ENCODE peak calls at places on chromosomes 13 and 19, in seven cellular contexts. C is HFF-Myc, I is bronchial epithelial cell, Z is A549, M is H9, J is AG09319, B is AG04449. H is an unnamed sample.

GRCh38 chr13:22126433-22127021 is 455.7 kb downstream of the FGF9 start:
- DNase-seq in C (no peak), B (no peak), Z (no peak), M (no peak), J (no peak), I (no peak), H (no peak)

GRCh38 chr13:27466513-27466912 is 16.1 kb upstream of the MTIF3 start:
- DNase-seq in C (no peak), M (no peak), B (no peak), Z (no peak), I (no peak), J (no peak), H (no peak)

GRCh38 chr13:113144255-113144629 is 14.2 kb upstream of the PROZ start:
- DNase-seq in M (no peak), B (no peak), C (no peak), J (no peak), I (no peak), Z (no peak), H (no peak)

GRCh38 chr19:2334986-2335846 is 6.7 kb downstream of the SPPL2B start:
- DNase-seq in J (no peak), M (no peak), I (no peak), B (no peak), C (no peak), Z (no peak), H (no peak)

GRCh38 chr19:5867201-5868136 is 2.9 kb downstream of the FUT5 start:
- DNase-seq in B (no peak), J (no peak), I (no peak), Z (no peak), M (no peak), C (no peak), H (no peak)

GRCh38 chr19:13640611-13641010 is 123.7 kb upstream of the MRI1 start:
- DNase-seq in M (no peak), C (no peak), J (no peak), I (no peak), B (no peak), Z (no peak), H (no peak)

GRCh38 chr13:95295026-95295425 is 6.2 kb downstream of the ABCC4 start:
- DNase-seq in B (no peak), J (no peak), M (no peak), I (no peak), C (no peak), Z (no peak), H (peak)

GRCh38 chr19:33208371-33208770 is 14.2 kb downstream of the LRP3 start:
- DNase-seq in C (no peak), I (no peak), J (no peak), Z (no peak), M (no peak), B (no peak), H (no peak)

GRCh38 chr19:5352229-5352763 is 11.7 kb upstream of the PTPRS start:
- DNase-seq in B (no peak), M (no peak), C (no peak), J (no peak), Z (no peak), I (no peak), H (no peak)

GRCh38 chr19:51800849-51801244 is 5.9 kb downstream of the FPR3 start:
- DNase-seq in J (no peak), Z (no peak), B (no peak), I (no peak), M (no peak), C (no peak), H (no peak)

GRCh38 chr19:38852231-38853044 is 2.7 kb upstream of the HNRNPL start:
- DNase-seq in M (peak), I (peak), Z (peak), B (no peak), J (no peak), C (no peak), H (peak)

GRCh38 chr13:97781891-97782305 is 171.6 kb upstream of the IPO5 start:
- DNase-seq in B (no peak), M (no peak), J (no peak), Z (no peak), I (peak), C (no peak), H (no peak)

GRCh38 chr13:37361608-37362007 is 237.0 kb downstream of the POSTN start:
- DNase-seq in B (no peak), Z (no peak), C (no peak), M (no peak), J (no peak), I (peak), H (no peak)

GRCh38 chr13:25836709-25837316 is 215.0 kb downstream of the SHISA2 start:
- DNase-seq in I (peak), B (no peak), Z (no peak), C (no peak), J (no peak), M (no peak), H (no peak)

GRCh38 chr19:21256722-21257121 is 72.5 kb downstream of the ZNF708 start:
- DNase-seq in Z (peak), M (no peak), I (peak), C (no peak), B (no peak), J (no peak), H (peak)

GRCh38 chr13:110209950-110210603 is 96.9 kb downstream of the COL4A1 start:
- DNase-seq in B (no peak), C (no peak), I (peak), Z (no peak), J (no peak), M (no peak), H (no peak)

GRCh38 chr19:33616346-33616745 is 5.4 kb upstream of the CHST8 start:
- DNase-seq in Z (no peak), J (no peak), I (no peak), B (no peak), M (no peak), C (no peak), H (no peak)

GRCh38 chr19:43467730-43468129 is 2.3 kb upstream of the LYPD3 start:
- DNase-seq in Z (no peak), J (no peak), I (peak), M (no peak), B (no peak), C (peak), H (peak)

GRCh38 chr19:2574971-2575630 is 99.2 kb downstream of the GADD45B start:
- DNase-seq in M (no peak), Z (no peak), B (no peak), I (no peak), J (no peak), C (no peak), H (no peak)

GRCh38 chr13:28654276-28654675 is 4.7 kb upstream of the POMP start:
- DNase-seq in I (no peak), J (no peak), B (no peak), Z (no peak), M (no peak), C (no peak), H (peak)

GRCh38 chr13:66138172-66138811 is 1091.8 kb downstream of the PCDH9 start:
- DNase-seq in C (no peak), Z (no peak), J (no peak), M (no peak), I (no peak), B (no peak), H (no peak)

GRCh38 chr19:12996542-12997094 is 1.3 kb downstream of the NFIX start:
- DNase-seq in M (peak), I (no peak), C (no peak), Z (no peak), J (no peak), B (no peak), H (peak)

GRCh38 chr13:99657848-99658265 is 156.6 kb downstream of the TM9SF2 start:
- DNase-seq in Z (peak), B (no peak), I (no peak), C (no peak), J (no peak), M (peak), H (peak)

GRCh38 chr19:19096641-19097627 is 33.1 kb downstream of the SLC25A42 start:
- DNase-seq in M (no peak), I (no peak), B (no peak), C (no peak), Z (no peak), J (no peak), H (no peak)

DNA sequence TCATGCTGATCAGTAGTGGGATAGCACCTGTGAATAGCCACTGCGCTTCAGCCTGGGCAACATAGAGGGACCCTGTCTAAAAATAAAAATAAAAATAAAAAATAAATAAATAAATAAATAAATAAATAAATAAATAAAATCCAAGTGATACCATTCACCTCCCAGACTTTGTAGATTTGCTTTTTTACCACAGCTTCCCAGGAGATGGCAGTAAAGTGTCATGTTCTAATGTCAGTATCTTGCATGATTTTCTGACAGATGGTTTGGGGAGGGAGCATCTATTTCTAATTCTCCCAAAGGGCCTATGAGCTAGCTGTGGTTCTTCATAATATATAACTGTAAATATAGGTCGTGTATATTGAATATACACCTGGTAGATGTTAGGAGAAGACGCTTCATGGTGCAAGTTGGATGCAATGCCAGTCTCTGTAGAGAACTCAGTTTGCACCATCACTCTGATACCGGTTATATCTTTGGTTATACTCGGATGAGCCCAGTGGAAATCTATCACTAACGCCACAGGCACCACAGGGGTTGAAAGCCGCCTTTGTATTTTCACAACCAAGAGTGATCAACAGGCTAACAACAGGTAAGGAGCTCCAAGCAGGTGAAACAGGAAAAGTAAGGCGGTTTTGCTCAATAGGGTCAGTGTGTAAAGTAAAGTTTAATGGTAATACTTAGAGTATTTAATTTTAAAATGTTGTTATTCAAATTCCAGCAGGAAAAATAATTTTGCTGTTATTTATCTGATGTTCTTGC is 13.9 kb downstream of the APLP1 start:
- DNase-seq in C (peak), Z (peak), M (no peak), I (peak), B (peak), J (peak), H (peak)
- TF ChIP-seq CTCF in C (peak), Z (peak), M (peak), I (peak), B (peak), J (peak), H (peak)

DNA sequence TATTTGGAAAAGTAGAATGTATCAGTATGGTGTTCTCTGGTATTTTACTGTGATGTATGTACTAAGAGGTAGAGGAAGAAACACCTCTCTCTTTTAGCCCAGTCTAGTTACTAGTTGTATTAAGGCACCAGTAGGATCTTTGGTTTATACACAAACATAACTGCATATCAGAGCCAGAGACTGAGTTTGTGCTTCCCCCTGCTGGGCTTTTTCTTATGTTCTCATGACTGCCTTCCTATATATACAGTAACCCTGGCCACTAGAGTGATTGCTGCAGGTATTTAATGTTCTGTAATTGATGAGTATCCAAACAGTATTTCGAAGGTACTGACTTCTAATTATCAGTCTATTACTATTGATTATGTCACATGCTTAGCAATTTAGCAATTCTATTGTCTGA is 202.5 kb upstream of the KLHL1 start:
- DNase-seq in C (no peak), J (no peak), B (no peak), M (no peak), I (peak), Z (no peak), H (no peak)
- TF ChIP-seq CTCF in C (no peak), J (no peak), B (no peak), M (peak), I (peak), Z (peak), H (no peak)

GRCh38 chr19:55111238-55111831 is 6.1 kb downstream of the PPP1R12C start:
- DNase-seq in C (no peak), Z (no peak), B (no peak), M (no peak), I (no peak), J (no peak), H (no peak)

GRCh38 chr19:55112246-55112780 is 5.1 kb downstream of the PPP1R12C start:
- DNase-seq in B (no peak), I (no peak), Z (no peak), M (no peak), C (no peak), J (no peak), H (no peak)

GRCh38 chr19:55114566-55115145 is 2.8 kb downstream of the PPP1R12C start:
- DNase-seq in J (no peak), M (no peak), B (no peak), C (no peak), Z (no peak), I (no peak), H (no peak)

GRCh38 chr19:55113570-55114039 is 3.8 kb downstream of the PPP1R12C start:
- DNase-seq in I (no peak), C (peak), B (peak), Z (peak), J (peak), M (peak), H (peak)

GRCh38 chr19:55112781-55113569 is 4.5 kb downstream of the PPP1R12C start:
- DNase-seq in B (no peak), C (no peak), M (peak), I (no peak), Z (no peak), J (no peak), H (no peak)
- TF ChIP-seq CTCF in B (no peak), C (no peak), M (peak), I (peak), Z (no peak), J (no peak), H (no peak)

DNA sequence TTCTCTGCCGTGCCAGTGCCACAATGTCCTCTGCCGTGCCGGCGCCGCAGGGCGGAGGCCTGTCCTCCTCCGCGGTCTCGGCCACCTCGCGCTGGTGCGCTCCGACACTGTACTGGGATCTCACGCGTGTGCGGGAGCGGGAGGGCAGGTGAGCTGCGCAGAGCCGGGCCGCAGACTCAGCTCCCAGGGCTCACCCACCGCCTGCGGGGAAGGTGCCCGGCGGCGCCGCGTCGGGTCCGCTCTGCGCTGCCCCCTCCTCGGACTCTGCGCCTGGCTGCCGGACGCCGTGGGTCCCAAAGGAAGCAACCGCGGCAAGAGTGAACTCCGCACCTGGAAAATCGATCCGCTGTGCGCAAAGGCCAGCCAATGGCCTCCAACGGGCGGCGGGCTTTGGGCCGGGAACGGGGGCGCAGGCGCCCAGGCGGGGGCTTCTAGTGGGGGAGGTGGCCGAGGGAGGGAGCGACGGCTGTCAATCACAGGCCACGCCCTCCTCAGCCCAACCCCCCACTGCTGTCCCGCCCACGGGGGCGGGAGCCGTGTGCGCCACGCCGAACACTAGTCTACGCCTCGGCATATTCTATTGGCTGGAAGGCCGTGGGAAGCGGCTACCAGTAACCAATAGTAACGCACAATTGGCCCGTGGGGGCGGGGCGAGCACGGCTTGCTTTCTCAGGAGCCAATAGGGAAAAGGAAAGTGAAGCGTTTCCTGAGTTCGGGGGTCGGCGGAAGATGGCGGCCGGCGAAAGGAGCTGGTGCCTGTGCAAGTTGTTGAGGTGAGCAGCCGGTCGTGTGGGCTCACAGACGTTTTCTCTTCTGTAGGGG is at the start of gene ALG11:
- DNase-seq in M (peak), B (peak), I (peak), J (peak), C (peak), Z (peak), H (peak)
- TF ChIP-seq CTCF in M (no peak), B (no peak), I (no peak), J (no peak), C (no peak), Z (no peak), H (no peak)

GRCh38 chr19:30227661-30228112 is 144.5 kb upstream of the ZNF536 start:
- DNase-seq in C (no peak), J (no peak), I (no peak), B (no peak), M (peak), Z (peak), H (peak)
- TF ChIP-seq CTCF in C (peak), J (peak), I (peak), B (peak), M (peak), Z (peak), H (peak)

DNA sequence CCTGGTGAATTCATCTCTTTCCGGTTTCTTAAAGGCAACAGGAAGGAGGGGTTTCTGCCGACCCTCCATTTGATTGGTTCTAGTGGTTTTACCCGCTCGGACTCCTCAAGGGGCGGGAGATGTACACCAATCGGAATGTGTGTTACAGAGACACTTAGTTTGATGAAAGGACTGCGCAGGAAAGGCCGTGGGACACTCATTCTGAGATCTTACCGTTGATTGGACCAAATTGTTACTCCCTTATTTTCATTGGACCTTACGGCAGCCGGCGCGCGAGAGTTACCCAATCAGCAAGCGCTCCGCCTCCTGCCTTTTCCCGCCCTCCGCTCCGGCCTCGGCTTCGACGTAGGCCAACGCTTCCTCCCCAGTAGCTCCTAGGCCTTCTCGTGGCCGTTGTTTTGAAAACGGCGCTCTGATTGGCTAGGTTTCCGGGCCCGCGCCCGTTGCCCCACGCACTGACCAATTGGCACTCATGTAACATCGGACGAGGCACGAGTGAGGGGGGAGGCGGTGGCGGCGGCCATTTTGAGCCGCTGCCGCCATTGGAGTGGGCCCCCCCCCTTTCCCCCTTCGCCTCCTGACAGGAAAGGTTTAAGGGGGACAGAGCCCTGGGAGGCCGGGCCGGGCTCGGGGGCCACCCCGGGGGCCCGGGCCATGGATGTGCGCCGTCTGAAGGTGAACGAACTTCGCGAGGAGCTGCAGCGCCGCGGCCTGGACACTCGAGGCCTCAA is at the start of gene HNRNPUL1:
- DNase-seq in M (peak), Z (peak), J (peak), I (peak), B (peak), C (peak), H (peak)
- TF ChIP-seq CTCF in M (peak), Z (peak), J (peak), I (peak), B (peak), C (no peak), H (peak)

DNA sequence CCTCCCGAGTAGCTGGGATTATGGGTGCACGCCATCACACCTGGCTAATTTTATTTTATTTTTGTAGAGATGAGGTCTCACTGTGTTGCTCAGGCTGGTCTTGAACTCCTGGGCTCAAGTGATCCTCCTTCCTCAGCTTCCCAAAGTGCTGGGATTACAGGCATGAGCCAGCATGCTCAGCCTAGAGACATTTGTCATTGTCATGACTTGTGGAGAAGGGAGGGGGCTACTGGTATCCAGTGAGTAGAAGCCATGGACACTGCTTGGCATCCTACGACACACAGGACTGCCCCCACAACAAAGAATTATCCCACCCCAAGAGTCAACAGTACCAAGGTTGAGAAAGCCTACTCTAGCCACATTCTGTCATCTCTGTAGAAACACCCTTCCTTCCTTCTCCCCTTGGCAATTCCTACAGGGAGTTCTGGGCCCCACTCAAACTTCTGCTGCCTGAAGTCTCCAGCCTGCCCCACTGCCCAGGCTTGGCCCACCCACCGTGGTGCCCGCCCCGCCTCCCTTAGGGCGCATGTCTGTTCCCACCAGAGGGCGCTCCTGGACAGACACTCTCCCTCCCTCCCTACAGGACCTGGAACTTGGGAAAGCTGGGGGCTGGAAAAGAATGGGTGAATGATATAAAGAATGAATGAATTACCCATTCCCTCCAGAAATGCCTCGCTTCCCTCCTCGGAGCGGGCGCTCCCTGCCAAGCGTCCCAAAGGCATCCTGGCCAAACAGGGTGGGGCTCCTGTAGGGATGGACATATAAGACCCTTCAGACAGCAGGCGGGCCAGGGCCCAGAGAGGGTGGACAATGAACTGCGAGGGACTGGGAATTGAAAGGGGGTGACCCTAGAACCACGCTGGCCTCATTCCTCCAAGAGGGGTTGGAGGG is 5.5 kb upstream of the EMP3 start:
- DNase-seq in M (peak), Z (peak), B (no peak), I (peak), J (peak), C (no peak), H (peak)
- TF ChIP-seq CTCF in M (peak), Z (peak), B (peak), I (peak), J (peak), C (peak), H (peak)

H was measured in AG10803.